ENCODE peak calls at places on chromosome 2, in seven cellular contexts. M, E, Q, I, C, A and O are unnamed samples.

GRCh38 chr2:239061824-239062560 is 214.1 kb downstream of the TWIST2 start:
- DNase-seq in M (no peak), E (no peak), Q (no peak), I (no peak), C (no peak), A (no peak), O (no peak)

GRCh38 chr2:230134496-230135073 is 65.9 kb upstream of the SLC16A14 start:
- DNase-seq in M (peak; percentile 71), E (no peak), Q (no peak), I (no peak), C (no peak), A (peak; percentile 66), O (peak; percentile 90)

GRCh38 chr2:98623657-98624056 is 15.3 kb downstream of the UNC50 start:
- DNase-seq in M (peak; percentile 69), E (no peak), Q (no peak), I (no peak), C (no peak), A (peak; percentile 37), O (peak; percentile 40)

GRCh38 chr2:85796549-85797262 is 42.9 kb downstream of the ATOH8 start:
- DNase-seq in M (no peak), E (no peak), Q (peak; percentile 45), I (no peak), C (no peak), A (no peak), O (no peak)

GRCh38 chr2:49940616-49941015 is 786.3 kb upstream of the FSHR start:
- DNase-seq in M (no peak), E (no peak), Q (no peak), I (no peak), C (no peak), A (no peak), O (no peak)

GRCh38 chr2:136116813-136117390 is 1.0 kb downstream of the CXCR4 start:
- DNase-seq in M (no peak), E (no peak), Q (peak; percentile 69), I (peak; percentile 57), C (peak; percentile 68), A (no peak), O (no peak)

GRCh38 chr2:109339519-109339991 is 210.6 kb downstream of the SH3RF3 start:
- DNase-seq in M (peak; percentile 87), E (no peak), Q (no peak), I (no peak), C (no peak), A (peak; percentile 93), O (peak; percentile 81)

GRCh38 chr2:135561925-135562324 is 30.6 kb downstream of the R3HDM1 start:
- DNase-seq in M (no peak), E (no peak), Q (no peak), I (no peak), C (no peak), A (no peak), O (no peak)

GRCh38 chr2:168901013-168901412 is at the start of gene G6PC2:
- DNase-seq in M (no peak), E (no peak), Q (no peak), I (no peak), C (no peak), A (no peak), O (no peak)

GRCh38 chr2:237165405-237166276 is 80.0 kb downstream of the COPS8 start:
- DNase-seq in M (peak; percentile 62), E (peak; percentile 18), Q (peak; percentile 81), I (no peak), C (no peak), A (peak; percentile 69), O (peak; percentile 73)

GRCh38 chr2:109371481-109372170 is 242.1 kb downstream of the SEPTIN10 start:
- DNase-seq in M (no peak), E (no peak), Q (peak; percentile 29), I (no peak), C (no peak), A (no peak), O (no peak)

GRCh38 chr2:160022162-160022561 is 40.3 kb downstream of the PLA2R1 start:
- DNase-seq in M (peak; percentile 10), E (no peak), Q (no peak), I (no peak), C (no peak), A (no peak), O (no peak)

GRCh38 chr2:6866239-6866745 is 585 bp upstream of the CMPK2 start:
- DNase-seq in M (peak; percentile 21), E (no peak), Q (peak; percentile 82), I (peak; percentile 20), C (peak; percentile 21), A (peak; percentile 3), O (peak; percentile 35)

GRCh38 chr2:105358593-105358992 is 21.3 kb downstream of the C2orf49 start:
- DNase-seq in M (no peak), E (no peak), Q (no peak), I (no peak), C (no peak), A (no peak), O (peak; percentile 54)

GRCh38 chr2:145846986-145847385 is 1327.1 kb upstream of the ZEB2 start:
- DNase-seq in M (peak; percentile 42), E (no peak), Q (no peak), I (no peak), C (no peak), A (peak; percentile 0), O (peak; percentile 32)

GRCh38 chr2:184339966-184340365 is 258.4 kb upstream of the ZNF804A start:
- DNase-seq in M (peak; percentile 27), E (no peak), Q (no peak), I (no peak), C (no peak), A (no peak), O (peak; percentile 1)

GRCh38 chr2:157875720-157876065 is 437 bp downstream of the ACVR1 start:
- DNase-seq in M (no peak), E (peak; percentile 21), Q (peak; percentile 85), I (peak; percentile 51), C (no peak), A (no peak), O (peak; percentile 4)

GRCh38 chr2:28387082-28387960 is 5.3 kb upstream of the FOSL2 start:
- DNase-seq in M (no peak), E (peak; percentile 64), Q (no peak), I (no peak), C (no peak), A (peak; percentile 37), O (peak; percentile 72)

GRCh38 chr2:149410701-149411484 is 80.5 kb downstream of the LYPD6 start:
- DNase-seq in M (peak; percentile 50), E (peak; percentile 38), Q (no peak), I (no peak), C (no peak), A (peak; percentile 8), O (peak; percentile 6)

GRCh38 chr2:46135936-46136335 is 161.3 kb upstream of the EPAS1 start:
- DNase-seq in M (peak; percentile 34), E (peak; percentile 46), Q (no peak), I (no peak), C (no peak), A (peak; percentile 64), O (peak; percentile 86)

GRCh38 chr2:148680462-148680861 is 35.9 kb downstream of the EPC2 start:
- DNase-seq in M (peak; percentile 19), E (peak; percentile 18), Q (no peak), I (no peak), C (no peak), A (peak; percentile 41), O (no peak)

GRCh38 chr2:73448856-73449255 is 63.2 kb downstream of the ALMS1 start:
- DNase-seq in M (no peak), E (no peak), Q (no peak), I (no peak), C (no peak), A (no peak), O (no peak)